ENCODE peak calls at places on chromosomes 3 and 15, in seven cellular contexts. F is H1, X is GM12891, E is SK-N-SH, L is K562, J is HepG2, U is GM12878. Q is an unnamed sample.
A peak's percentile ranks its signal among the peaks of the same experiment; 100 is the strongest.

GRCh38 chr3:107222927-107223326 is 154.3 kb upstream of the CCDC54 start:
- DNase-seq in F (no peak), J (no peak), L (no peak), X (no peak), U (no peak), E (no peak), Q (no peak)

GRCh38 chr3:54780336-54780735 is 147.5 kb downstream of the LRTM1 start:
- DNase-seq in U (no peak), F (no peak), X (no peak), L (no peak), E (no peak), J (no peak), Q (no peak)

GRCh38 chr3:78659386-78659987 is 1108.3 kb downstream of the ROBO1 start:
- DNase-seq in X (no peak), L (peak; percentile 8), U (no peak), J (peak; percentile 29), F (no peak), E (peak; percentile 21), Q (no peak)

GRCh38 chr3:102193255-102193654 is 241.6 kb upstream of the ZPLD1 start:
- DNase-seq in F (no peak), X (no peak), J (no peak), L (no peak), E (no peak), U (no peak), Q (no peak)

GRCh38 chr3:79396595-79396994 is 371.2 kb downstream of the ROBO1 start:
- DNase-seq in X (no peak), J (no peak), F (no peak), U (no peak), L (no peak), E (no peak), Q (no peak)

GRCh38 chr3:191244242-191244867 is 45.3 kb downstream of the OSTN start:
- DNase-seq in L (peak; percentile 10), X (no peak), F (no peak), E (peak; percentile 19), J (peak; percentile 6), U (no peak), Q (no peak)

GRCh38 chr15:98384328-98385029 is 263.9 kb upstream of the IGF1R start:
- DNase-seq in J (no peak), E (no peak), L (no peak), F (no peak), U (no peak), X (no peak), Q (no peak)

GRCh38 chr3:26247669-26248068 is 374.9 kb upstream of the LRRC3B start:
- DNase-seq in U (no peak), X (no peak), E (peak; percentile 50), L (no peak), F (no peak), J (no peak), Q (no peak)

GRCh38 chr15:82108489-82109078 is 62.8 kb upstream of the MEX3B start:
- DNase-seq in U (no peak), L (peak; percentile 88), J (peak; percentile 23), F (peak; percentile 99), X (peak; percentile 71), E (peak; percentile 57), Q (peak; percentile 71)

GRCh38 chr15:50181983-50182232 is at the start of gene SLC27A2:
- DNase-seq in X (no peak), J (no peak), E (peak; percentile 86), F (no peak), L (peak; percentile 86), U (no peak), Q (no peak)

GRCh38 chr15:27175479-27176153 is 204.6 kb downstream of the GABRG3 start:
- DNase-seq in J (no peak), E (no peak), L (no peak), X (no peak), U (no peak), F (no peak), Q (no peak)

GRCh38 chr3:137024348-137024747 is 66.6 kb downstream of the IL20RB start:
- DNase-seq in X (no peak), F (no peak), J (no peak), L (no peak), U (no peak), E (no peak), Q (no peak)

GRCh38 chr15:63836579-63836978 is 2.8 kb upstream of the HERC1 start:
- DNase-seq in L (no peak), E (no peak), X (no peak), F (no peak), U (no peak), J (no peak), Q (no peak)

GRCh38 chr3:177944228-177944661 is 592.0 kb upstream of the KCNMB2 start:
- DNase-seq in X (no peak), U (no peak), F (no peak), L (no peak), J (no peak), E (no peak), Q (no peak)

GRCh38 chr3:8987673-8988655 is 24.7 kb upstream of the RAD18 start:
- DNase-seq in E (peak; percentile 91), L (peak; percentile 82), U (no peak), J (peak; percentile 36), X (peak; percentile 83), F (peak; percentile 88), Q (peak; percentile 66)

GRCh38 chr3:11818033-11818432 is 28.7 kb downstream of the TAMM41 start:
- DNase-seq in E (peak; percentile 27), L (no peak), F (no peak), X (no peak), J (no peak), U (no peak), Q (no peak)

GRCh38 chr3:143070977-143071551 is 48.5 kb upstream of the CHST2 start:
- DNase-seq in F (no peak), U (no peak), J (peak; percentile 24), E (no peak), L (no peak), X (no peak), Q (no peak)

GRCh38 chr3:66407281-66408218 is 93.3 kb downstream of the LRIG1 start:
- DNase-seq in F (peak; percentile 97), X (peak; percentile 89), U (no peak), L (peak; percentile 83), E (peak; percentile 91), J (peak; percentile 48), Q (peak; percentile 87)

GRCh38 chr15:40917585-40917984 is 11.6 kb upstream of the DLL4 start:
- DNase-seq in L (no peak), U (no peak), J (no peak), F (no peak), E (no peak), X (no peak), Q (no peak)

GRCh38 chr15:38398134-38398533 is 55.8 kb upstream of the FAM98B start:
- DNase-seq in U (no peak), X (no peak), J (peak; percentile 13), E (no peak), L (no peak), F (no peak), Q (no peak)

GRCh38 chr3:194496217-194496881 is 9.5 kb upstream of the ATP13A3 start:
- DNase-seq in L (no peak), U (no peak), X (no peak), J (peak; percentile 90), E (no peak), F (no peak), Q (no peak)

GRCh38 chr3:16366-16765 is 180.2 kb upstream of the CHL1 start:
- DNase-seq in J (no peak), F (no peak), X (no peak), L (no peak), U (no peak), E (no peak), Q (no peak)

GRCh38 chr15:88015228-88015860 is 241.2 kb downstream of the NTRK3 start:
- DNase-seq in F (peak; percentile 50), J (no peak), E (no peak), L (no peak), X (no peak), U (no peak), Q (no peak)

GRCh38 chr15:37031198-37031597 is 69.2 kb downstream of the MEIS2 start:
- DNase-seq in X (no peak), L (no peak), F (no peak), U (no peak), E (no peak), J (no peak), Q (no peak)

GRCh38 chr3:193874997-193875593 is 260.9 kb upstream of the HES1 start:
- DNase-seq in E (no peak), J (no peak), U (no peak), F (no peak), L (no peak), X (no peak), Q (no peak)

GRCh38 chr3:49132073-49132436 is 795 bp downstream of the LAMB2 start:
- DNase-seq in F (no peak), X (no peak), L (no peak), J (no peak), U (no peak), E (no peak), Q (no peak)

GRCh38 chr3:45795882-45796765 is at the start of gene SLC6A20:
- DNase-seq in E (peak; percentile 76), X (no peak), J (no peak), U (no peak), F (peak; percentile 67), L (no peak), Q (no peak)
- TF ChIP-seq TAF1 in E (no peak), X (no peak), J (no peak), U (no peak), F (no peak), L (no peak), Q (no peak)

DNA sequence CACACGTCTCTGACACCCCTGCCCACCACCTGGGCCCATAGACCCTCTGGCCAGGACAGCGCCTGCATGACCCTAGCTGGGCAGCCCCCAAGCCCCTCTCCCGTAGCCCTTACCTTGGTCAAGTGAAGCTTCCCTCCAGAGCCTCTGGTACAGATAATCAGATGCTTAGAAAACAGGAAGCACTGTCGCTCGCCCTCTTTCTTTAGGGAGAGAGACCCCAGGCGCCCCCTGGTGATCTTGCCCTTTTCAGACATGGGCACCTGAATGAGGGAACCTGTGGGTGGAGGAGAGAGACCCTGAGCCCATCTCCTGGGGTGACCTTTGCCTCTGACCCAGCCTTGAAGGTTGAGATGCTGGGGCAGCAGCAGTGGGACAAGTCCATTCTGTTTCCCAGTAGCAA is 65.4 kb downstream of the RASGRF1 start:
- DNase-seq in E (peak; percentile 50), X (no peak), J (peak; percentile 27), L (no peak), U (no peak), F (no peak), Q (no peak)
- TF ChIP-seq TAF1 in E (no peak), X (no peak), J (no peak), L (no peak), U (no peak), F (no peak), Q (no peak)

GRCh38 chr3:64518950-64519349 is 168.8 kb downstream of the ADAMTS9 start:
- DNase-seq in L (no peak), J (no peak), E (no peak), U (no peak), F (no peak), X (no peak), Q (no peak)
- TF ChIP-seq TAF1 in L (no peak), J (no peak), E (no peak), U (no peak), F (no peak), X (no peak), Q (no peak)

GRCh38 chr3:176510097-176510496 is 687.2 kb downstream of the TBL1XR1 start:
- DNase-seq in L (no peak), X (no peak), F (no peak), J (no peak), U (no peak), E (no peak), Q (no peak)

GRCh38 chr3:176514297-176514696 is 683.0 kb downstream of the TBL1XR1 start:
- DNase-seq in E (no peak), U (no peak), F (peak; percentile 80), L (peak; percentile 79), J (peak; percentile 64), X (no peak), Q (no peak)

GRCh38 chr3:176512037-176512436 is 685.2 kb downstream of the TBL1XR1 start:
- DNase-seq in U (no peak), F (no peak), X (no peak), E (no peak), L (no peak), J (no peak), Q (no peak)

GRCh38 chr3:176513604-176514003 is 683.7 kb downstream of the TBL1XR1 start:
- DNase-seq in U (no peak), X (no peak), F (peak; percentile 59), E (no peak), L (no peak), J (no peak), Q (no peak)
- TF ChIP-seq TAF1 in U (no peak), X (no peak), F (no peak), E (no peak), L (no peak), J (no peak), Q (no peak)